ENCODE peak calls at places on chromosomes 3 and 15, in seven cellular contexts. P is IMR-90, U is neuronal stem cell, J is mesendoderm, V is H1, X is H9, Q is trophoblast cell. W is an unnamed sample.

GRCh38 chr15:67892559-67893377 is 52.9 kb upstream of the RNU6-1 start:
- DNase-seq in J (no peak), U (no peak), X (no peak), V (no peak), P (no peak), Q (no peak), W (peak)

GRCh38 chr15:67120839-67121540 is 55.6 kb downstream of the SMAD3 start:
- DNase-seq in J (no peak), Q (peak), V (no peak), U (no peak), P (peak), X (no peak), W (peak)

GRCh38 chr3:176867681-176868663 is 329.3 kb downstream of the TBL1XR1 start:
- DNase-seq in V (no peak), X (no peak), J (peak), U (no peak), P (no peak), Q (no peak), W (peak)

GRCh38 chr3:7382293-7383033 is 521.5 kb downstream of the GRM7 start:
- DNase-seq in Q (no peak), P (no peak), V (no peak), X (no peak), J (no peak), U (no peak), W (peak)

GRCh38 chr15:81375461-81375860 is 1.4 kb upstream of the TMC3 start:
- DNase-seq in U (no peak), Q (peak), J (peak), X (no peak), P (no peak), V (no peak), W (no peak)

GRCh38 chr3:196177967-196178366 is 33.2 kb downstream of the ZDHHC19 start:
- DNase-seq in U (no peak), V (no peak), P (no peak), Q (no peak), J (no peak), X (no peak), W (no peak)

GRCh38 chr3:177811111-177811510 is 613.8 kb upstream of the TBL1XR1 start:
- DNase-seq in U (no peak), Q (no peak), V (no peak), P (no peak), J (no peak), X (no peak), W (no peak)

GRCh38 chr3:105365536-105366301 is 990 bp upstream of the ALCAM start:
- DNase-seq in V (no peak), U (peak), X (peak), J (peak), Q (no peak), P (peak), W (peak)

GRCh38 chr3:13871791-13872190 is 8.1 kb downstream of the WNT7A start:
- DNase-seq in J (no peak), P (no peak), X (no peak), U (no peak), V (no peak), Q (no peak), W (no peak)

GRCh38 chr3:53780171-53780570 is 66.0 kb downstream of the CHDH start:
- DNase-seq in J (no peak), U (no peak), V (no peak), P (peak), X (no peak), Q (peak), W (no peak)

GRCh38 chr3:119794401-119794800 is 12.5 kb downstream of the NR1I2 start:
- DNase-seq in P (no peak), X (no peak), V (no peak), Q (no peak), J (no peak), U (no peak), W (no peak)

GRCh38 chr3:54427501-54427900 is 305.1 kb downstream of the CACNA2D3 start:
- DNase-seq in J (no peak), V (no peak), P (no peak), Q (peak), X (no peak), U (no peak), W (no peak)

GRCh38 chr15:62253294-62253693 is 88.2 kb upstream of the C2CD4B start:
- DNase-seq in U (no peak), P (no peak), V (no peak), J (peak), Q (no peak), X (peak), W (no peak)

GRCh38 chr3:179526989-179527391 is 35.7 kb upstream of the ACTL6A start:
- DNase-seq in Q (no peak), V (peak), P (peak), J (peak), U (peak), X (peak), W (peak)

GRCh38 chr3:13595485-13595884 is 46.6 kb downstream of the FBLN2 start:
- DNase-seq in V (no peak), Q (no peak), U (no peak), P (no peak), X (no peak), J (peak), W (no peak)

GRCh38 chr3:184543848-184544512 is 17.6 kb upstream of the EPHB3 start:
- DNase-seq in P (peak), V (no peak), Q (peak), J (peak), X (peak), U (peak), W (peak)

GRCh38 chr15:69573815-69574472 is 121.3 kb downstream of the RPLP1 start:
- DNase-seq in U (no peak), Q (no peak), P (peak), J (no peak), X (no peak), V (no peak), W (peak)

GRCh38 chr15:100112061-100112420 is 229.7 kb downstream of the ADAMTS17 start:
- DNase-seq in P (no peak), X (no peak), U (no peak), J (no peak), Q (no peak), V (no peak), W (no peak)

GRCh38 chr3:122535964-122536363 is 21.2 kb upstream of the KPNA1 start:
- DNase-seq in P (no peak), Q (no peak), U (no peak), X (no peak), V (no peak), J (peak), W (no peak)

GRCh38 chr3:124999317-124999716 is 56.5 kb downstream of the HEG1 start:
- DNase-seq in Q (no peak), X (no peak), V (no peak), U (no peak), J (no peak), P (no peak), W (no peak)

GRCh38 chr15:62786123-62786825 is 256.3 kb upstream of the TPM1 start:
- DNase-seq in Q (no peak), P (no peak), X (no peak), J (no peak), U (no peak), V (no peak), W (peak)

GRCh38 chr3:149020196-149020838 is 29.0 kb downstream of the GYG1 start:
- DNase-seq in U (no peak), V (no peak), J (no peak), X (no peak), Q (no peak), P (peak), W (no peak)

GRCh38 chr15:100337422-100338044 is 4.2 kb downstream of the ADAMTS17 start:
- DNase-seq in V (no peak), X (no peak), Q (no peak), J (no peak), U (no peak), P (no peak), W (no peak)

GRCh38 chr3:140629351-140630137 is 48.3 kb upstream of the TRIM42 start:
- DNase-seq in V (no peak), Q (peak), U (no peak), J (peak), P (peak), X (no peak), W (peak)

GRCh38 chr3:45330500-45331295 is 57.7 kb upstream of the LARS2 start:
- DNase-seq in V (no peak), X (no peak), J (no peak), P (no peak), Q (no peak), U (no peak), W (no peak)

GRCh38 chr3:132628157-132628556 is 31.1 kb downstream of the ACKR4 start:
- DNase-seq in X (no peak), Q (no peak), V (no peak), P (no peak), U (no peak), J (no peak), W (no peak)

GRCh38 chr15:85408270-85408746 is 27.9 kb downstream of the AKAP13 start:
- DNase-seq in P (no peak), J (no peak), V (no peak), U (no peak), Q (no peak), X (no peak), W (no peak)

GRCh38 chr3:23553353-23553752 is 252.4 kb upstream of the UBE2E1 start:
- DNase-seq in P (no peak), U (no peak), X (no peak), V (no peak), Q (no peak), J (no peak), W (no peak)

GRCh38 chr3:115615001-115615447 is 8.3 kb upstream of the GAP43 start:
- DNase-seq in P (peak), U (no peak), J (peak), Q (peak), X (peak), V (no peak), W (peak)

GRCh38 chr15:37773111-37773860 is 161.2 kb upstream of the TMCO5A start:
- DNase-seq in P (peak), U (no peak), Q (no peak), V (no peak), X (no peak), J (no peak), W (peak)

GRCh38 chr3:146543461-146544012 is 870 bp downstream of the PLSCR1 start:
- DNase-seq in P (peak), V (no peak), J (no peak), Q (peak), X (no peak), U (no peak), W (peak)

GRCh38 chr3:158683216-158683975 is 10.9 kb upstream of the LXN start:
- DNase-seq in X (no peak), J (no peak), U (no peak), V (no peak), Q (no peak), P (peak), W (peak)

GRCh38 chr3:72887378-72887722 is 496 bp upstream of the GXYLT2 start:
- DNase-seq in U (no peak), J (no peak), Q (no peak), V (no peak), X (no peak), P (no peak), W (no peak)

DNA sequence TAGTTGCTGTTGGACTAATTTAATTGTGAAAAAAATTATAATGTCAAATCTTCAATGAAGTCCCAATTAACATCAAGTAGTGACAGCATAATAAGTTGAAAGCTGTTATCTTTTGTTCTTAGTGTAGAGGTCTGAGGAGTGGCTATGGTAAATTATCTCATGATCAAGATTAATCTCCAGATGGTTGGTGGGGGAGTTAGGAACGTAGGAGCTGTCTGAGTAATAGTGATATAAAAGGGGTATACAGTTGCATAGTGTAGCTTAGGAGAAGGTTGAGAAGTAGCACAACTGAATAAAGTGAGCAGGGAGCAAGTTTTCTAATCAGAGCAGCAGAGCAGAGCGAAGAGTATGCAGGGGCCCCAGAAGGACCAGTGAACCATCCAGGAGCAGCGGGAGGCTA is 19.5 kb downstream of the TMOD2 start:
- DNase-seq in J (no peak), Q (no peak), P (no peak), U (no peak), V (no peak), X (no peak), W (no peak)
- H4K8ac ChIP-seq in J (no peak), Q (no peak), P (no peak), U (no peak), V (no peak), X (no peak), W (no peak)

DNA sequence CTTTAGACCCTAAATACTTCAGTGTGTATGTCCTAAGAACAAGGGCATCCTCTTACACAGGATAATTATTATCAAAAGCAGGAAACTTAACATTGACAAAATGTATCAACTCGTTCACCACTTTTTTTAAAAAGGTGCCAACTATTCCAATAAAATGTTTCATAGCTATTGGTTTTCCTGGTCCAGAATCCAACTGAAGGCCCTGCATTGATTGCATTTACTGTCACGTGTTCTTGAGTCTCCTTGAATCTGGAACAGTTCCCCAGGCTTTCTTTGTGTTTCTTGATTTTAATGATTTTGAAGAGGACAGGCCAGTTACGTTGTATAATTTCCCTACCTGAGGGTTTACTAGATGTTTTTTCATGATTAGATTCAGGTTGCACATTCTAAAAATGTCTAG is 94.6 kb upstream of the ARHGEF3 start:
- DNase-seq in X (no peak), P (no peak), U (no peak), Q (no peak), V (no peak), J (no peak), W (no peak)
- H4K8ac ChIP-seq in X (no peak), P (no peak), U (no peak), Q (no peak), V (no peak), J (no peak), W (no peak)

DNA sequence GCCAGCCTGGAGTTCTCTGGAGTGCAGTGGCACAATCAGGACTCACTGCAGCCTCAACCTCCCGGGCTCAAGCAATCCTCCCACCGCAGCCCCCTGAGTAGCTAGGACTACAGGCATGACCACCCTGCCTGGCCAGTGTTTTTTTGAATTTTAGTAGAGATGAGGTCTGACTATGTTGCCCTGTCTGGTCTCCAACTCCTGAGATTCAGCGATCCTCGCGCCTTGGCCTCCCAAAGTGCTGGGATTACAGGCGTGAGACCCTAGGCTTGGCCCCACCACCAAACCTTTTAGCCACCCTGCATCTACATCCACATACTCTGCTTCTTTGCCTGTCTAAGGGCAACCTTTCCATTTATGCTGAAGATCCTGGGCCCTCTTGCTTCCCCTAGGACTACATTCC is 4.4 kb downstream of the NUSAP1 start:
- DNase-seq in U (no peak), V (no peak), J (no peak), X (no peak), P (no peak), Q (no peak), W (no peak)
- H4K8ac ChIP-seq in U (no peak), V (no peak), J (no peak), X (no peak), P (no peak), Q (no peak), W (peak)

GRCh38 chr15:91652610-91653207 is 200.8 kb upstream of the SLCO3A1 start:
- DNase-seq in X (no peak), U (no peak), Q (no peak), V (no peak), J (no peak), P (no peak), W (no peak)
- H4K8ac ChIP-seq in X (no peak), U (no peak), Q (no peak), V (no peak), J (no peak), P (no peak), W (no peak)

GRCh38 chr3:134847349-134847748 is 52.3 kb downstream of the EPHB1 start:
- DNase-seq in J (peak), X (no peak), U (no peak), Q (no peak), P (no peak), V (no peak), W (no peak)

GRCh38 chr3:134852132-134852531 is 57.1 kb downstream of the EPHB1 start:
- DNase-seq in J (no peak), Q (no peak), V (no peak), U (no peak), P (no peak), X (no peak), W (no peak)

GRCh38 chr3:134849561-134849960 is 54.5 kb downstream of the EPHB1 start:
- DNase-seq in P (no peak), V (no peak), J (no peak), U (no peak), Q (no peak), X (no peak), W (no peak)

GRCh38 chr3:134852893-134853351 is 57.9 kb downstream of the EPHB1 start:
- DNase-seq in V (no peak), U (no peak), J (no peak), Q (no peak), X (no peak), P (no peak), W (no peak)

DNA sequence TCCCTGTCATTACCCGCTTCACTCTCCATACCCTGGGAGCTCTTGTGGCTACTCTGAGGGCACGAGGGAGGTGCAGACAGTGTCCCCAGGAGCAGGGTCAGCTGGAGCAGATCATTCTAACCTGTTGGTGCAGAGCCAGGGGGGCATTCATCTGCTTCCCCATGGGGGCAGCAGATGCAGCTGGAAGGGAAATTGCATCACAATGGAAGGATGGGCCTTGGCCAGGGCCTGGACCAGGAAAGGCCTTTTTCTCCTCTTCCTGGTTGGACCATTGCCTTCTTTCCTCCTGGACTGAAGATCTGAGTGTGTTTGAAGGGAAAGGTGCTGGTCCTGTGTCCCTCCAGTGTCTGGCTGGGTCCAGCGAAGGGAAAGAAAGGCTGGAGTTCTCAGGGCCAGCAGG is 55.7 kb downstream of the EPHB1 start:
- DNase-seq in P (no peak), J (no peak), U (no peak), Q (no peak), V (no peak), X (no peak), W (no peak)
- H4K8ac ChIP-seq in P (no peak), J (no peak), U (no peak), Q (no peak), V (no peak), X (no peak), W (no peak)

GRCh38 chr3:128309026-128309425 is 155.7 kb downstream of the EEFSEC start:
- DNase-seq in V (no peak), Q (no peak), X (peak), J (no peak), P (no peak), U (no peak), W (no peak)
- H4K8ac ChIP-seq in V (no peak), Q (no peak), X (no peak), J (no peak), P (no peak), U (no peak), W (no peak)

GRCh38 chr3:70985572-70985971 is 598.0 kb downstream of the FOXP1 start:
- DNase-seq in P (no peak), U (no peak), J (no peak), V (no peak), Q (no peak), X (no peak), W (no peak)

GRCh38 chr3:70990190-70990589 is 593.3 kb downstream of the FOXP1 start:
- DNase-seq in U (no peak), Q (no peak), J (no peak), V (no peak), P (no peak), X (no peak), W (no peak)

GRCh38 chr3:70990723-70991122 is 592.8 kb downstream of the FOXP1 start:
- DNase-seq in X (no peak), J (no peak), U (no peak), Q (no peak), V (no peak), P (peak), W (no peak)

GRCh38 chr3:70989174-70989573 is 594.4 kb downstream of the FOXP1 start:
- DNase-seq in J (no peak), Q (no peak), U (no peak), P (peak), V (no peak), X (no peak), W (peak)

DNA sequence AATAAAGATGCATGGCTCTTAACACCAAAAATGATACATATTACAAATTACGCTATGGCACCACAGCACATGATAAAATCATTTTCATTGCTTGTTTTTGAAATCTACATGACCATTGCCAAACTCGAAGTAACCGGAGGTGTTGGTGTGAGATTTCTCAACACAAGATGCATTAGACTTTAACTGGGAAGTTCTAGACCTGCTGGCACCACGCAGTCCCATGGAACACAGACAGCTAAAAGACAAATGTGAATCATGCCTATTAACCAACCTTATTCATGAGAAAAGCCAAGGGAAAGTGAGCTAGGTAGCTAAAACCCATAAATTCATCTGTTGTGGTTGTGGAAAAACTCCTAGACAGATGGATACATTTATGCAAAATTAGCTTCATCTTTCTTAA is 595.4 kb downstream of the FOXP1 start:
- DNase-seq in P (no peak), X (no peak), Q (no peak), V (no peak), U (no peak), J (no peak), W (no peak)
- H4K8ac ChIP-seq in P (peak), X (no peak), Q (no peak), V (no peak), U (no peak), J (no peak), W (no peak)

DNA sequence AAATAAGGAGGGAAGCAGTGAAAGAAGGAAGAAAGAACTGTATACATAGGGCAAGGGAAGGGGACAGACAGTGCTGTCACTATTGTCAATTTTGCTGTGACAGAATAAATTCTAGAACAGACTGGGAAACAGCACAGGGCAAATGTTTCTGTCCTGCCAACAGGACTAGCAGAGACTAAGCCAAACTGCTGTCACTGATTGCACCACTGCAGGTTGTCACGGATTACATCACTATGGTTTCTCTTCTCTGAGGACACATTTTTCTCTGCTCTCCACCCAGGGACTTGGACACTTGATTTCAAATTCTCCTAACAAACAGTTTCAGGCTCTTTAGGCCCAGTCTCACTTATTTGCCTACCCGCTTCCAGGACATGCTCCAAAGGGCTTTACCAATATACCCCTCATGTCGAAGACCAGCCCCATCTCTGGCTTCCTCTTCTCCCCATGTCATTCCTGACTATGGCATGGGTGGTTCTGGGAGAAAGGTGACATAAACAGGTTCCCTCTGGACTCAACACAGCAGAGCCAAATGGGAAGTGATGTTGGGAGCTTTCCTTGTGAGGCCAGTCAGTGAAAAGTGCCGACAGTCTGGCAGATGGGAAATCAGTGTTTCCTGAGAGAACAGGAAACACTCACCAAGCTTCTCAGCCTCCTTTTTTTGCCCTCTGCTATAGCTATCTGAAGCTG is 70.2 kb upstream of the ST3GAL6 start:
- DNase-seq in U (no peak), J (no peak), V (no peak), X (no peak), Q (no peak), P (no peak), W (no peak)
- H4K8ac ChIP-seq in U (no peak), J (no peak), V (no peak), X (no peak), Q (no peak), P (no peak), W (no peak)